ENCODE peak calls at places on chromosome 4, in six cellular contexts. U, E, I, G, F and Q are unnamed samples.

GRCh38 chr4:17690135-17690534 is 75.7 kb downstream of the MED28 start:
- DNase-seq in F (no peak), I (no peak), U (no peak), E (no peak), G (no peak), Q (no peak)

GRCh38 chr4:10611673-10612072 is 72.9 kb downstream of the CLNK start:
- DNase-seq in G (no peak), I (peak; percentile 65), F (peak; percentile 93), E (peak; percentile 60), U (no peak), Q (no peak)

GRCh38 chr4:176539785-176540175 is 220.0 kb downstream of the SPCS3 start:
- DNase-seq in U (no peak), G (no peak), I (no peak), E (no peak), F (peak; percentile 48), Q (no peak)

GRCh38 chr4:7021930-7022658 is 21.1 kb upstream of the TADA2B start:
- DNase-seq in F (peak; percentile 89), U (no peak), I (no peak), E (no peak), G (no peak), Q (no peak)

GRCh38 chr4:84814100-84814750 is 152.3 kb downstream of the WDFY3 start:
- DNase-seq in U (no peak), I (peak; percentile 60), E (no peak), G (no peak), F (peak; percentile 91), Q (no peak)

GRCh38 chr4:151667025-151667424 is 93.8 kb downstream of the GATB start:
- DNase-seq in G (no peak), I (no peak), U (no peak), F (no peak), E (peak; percentile 19), Q (no peak)

GRCh38 chr4:151296227-151296626 is 19.3 kb downstream of the PRSS48 start:
- DNase-seq in G (no peak), E (no peak), U (no peak), I (no peak), F (no peak), Q (no peak)

GRCh38 chr4:34220601-34221000 is 2023.7 kb downstream of the ARAP2 start:
- DNase-seq in I (no peak), F (no peak), U (no peak), E (no peak), G (no peak), Q (no peak)

GRCh38 chr4:140568507-140569306 is at the start of gene UCP1:
- DNase-seq in I (no peak), G (no peak), U (no peak), E (peak; percentile 85), F (peak; percentile 16), Q (no peak)

GRCh38 chr4:86894465-86894864 is 2.2 kb upstream of the C4orf36 start:
- DNase-seq in E (no peak), I (no peak), F (peak; percentile 36), G (no peak), U (no peak), Q (no peak)

GRCh38 chr4:3612934-3613333 is 80.7 kb upstream of the LRPAP1 start:
- DNase-seq in F (no peak), E (no peak), I (no peak), G (no peak), U (no peak), Q (no peak)

GRCh38 chr4:175758050-175758449 is 54.0 kb downstream of the GPM6A start:
- DNase-seq in E (no peak), I (no peak), U (no peak), F (no peak), G (no peak), Q (no peak)

GRCh38 chr4:84565951-84566350 is 17.0 kb upstream of the CDS1 start:
- DNase-seq in E (peak; percentile 62), U (no peak), F (no peak), I (no peak), G (no peak), Q (no peak)

GRCh38 chr4:108690738-108691137 is 40.3 kb downstream of the OSTC start:
- DNase-seq in I (no peak), U (no peak), G (no peak), E (no peak), F (no peak), Q (no peak)

GRCh38 chr4:24321151-24321550 is 263.2 kb downstream of the DHX15 start:
- DNase-seq in G (no peak), E (no peak), I (no peak), U (no peak), F (peak; percentile 91), Q (no peak)

GRCh38 chr4:48668254-48669017 is 111.6 kb downstream of the FRYL start:
- DNase-seq in G (no peak), U (no peak), E (no peak), F (no peak), I (no peak), Q (no peak)

GRCh38 chr4:114642173-114642780 is 43.7 kb downstream of the UGT8 start:
- DNase-seq in G (no peak), E (no peak), F (no peak), I (no peak), U (no peak), Q (no peak)

GRCh38 chr4:152920768-152921167 is 15.4 kb upstream of the FHDC1 start:
- DNase-seq in U (no peak), G (no peak), E (no peak), I (peak; percentile 40), F (no peak), Q (no peak)

GRCh38 chr4:28010543-28011235 is 1150.0 kb downstream of the STIM2 start:
- DNase-seq in F (no peak), G (no peak), I (no peak), E (no peak), U (no peak), Q (no peak)

GRCh38 chr4:119690871-119691270 is 62.3 kb upstream of the PDE5A start:
- DNase-seq in F (no peak), E (no peak), G (no peak), U (no peak), I (peak; percentile 4), Q (no peak)

GRCh38 chr4:128241425-128241913 is 46.1 kb downstream of the PGRMC2 start:
- DNase-seq in I (no peak), G (no peak), E (no peak), F (peak; percentile 93), U (no peak), Q (no peak)

GRCh38 chr4:169975837-169976796 is 50.1 kb downstream of the MFAP3L start:
- DNase-seq in I (no peak), E (no peak), F (no peak), U (no peak), G (no peak), Q (no peak)

GRCh38 chr4:166078956-166079355 is 205.9 kb downstream of the TLL1 start:
- DNase-seq in G (no peak), E (peak; percentile 46), F (peak; percentile 3), I (no peak), U (no peak), Q (no peak)

GRCh38 chr4:81352476-81352875 is 119.2 kb downstream of the RASGEF1B start:
- DNase-seq in I (no peak), G (no peak), E (no peak), F (peak; percentile 20), U (no peak), Q (no peak)

GRCh38 chr4:47160095-47160494 is 128.7 kb downstream of the GABRB1 start:
- DNase-seq in U (no peak), I (no peak), G (no peak), F (peak; percentile 26), E (no peak), Q (no peak)

GRCh38 chr4:119132306-119132705 is 3.3 kb upstream of the MYOZ2 start:
- DNase-seq in F (peak; percentile 27), U (no peak), I (no peak), E (no peak), G (no peak), Q (no peak)

GRCh38 chr4:5969777-5970176 is 48.5 kb downstream of the C4orf50 start:
- DNase-seq in E (peak; percentile 27), I (no peak), G (no peak), F (no peak), U (no peak), Q (no peak)

GRCh38 chr4:81459233-81459632 is 12.5 kb downstream of the RASGEF1B start:
- DNase-seq in U (no peak), G (no peak), E (no peak), F (no peak), I (no peak), Q (no peak)

GRCh38 chr4:1487106-1487505 is 80.9 kb upstream of the NKX1-1 start:
- DNase-seq in U (no peak), I (no peak), G (no peak), E (peak; percentile 20), F (no peak), Q (no peak)
- H3K27me3 ChIP-seq in U (no peaks in the 10 kb centered on the region), I (no peaks in the 10 kb centered on the region), G (peaks cover 25% of the 10 kb centered on the region), E (peaks cover 11% of the 10 kb centered on the region), F (no peaks in the 10 kb centered on the region), Q (no peaks in the 10 kb centered on the region)

GRCh38 chr4:8867624-8868320 is 3.9 kb downstream of the HMX1 start:
- DNase-seq in F (no peak), G (no peak), U (no peak), E (peak; percentile 77), I (no peak), Q (no peak)
- H3K27me3 ChIP-seq in F (peaks cover 39% of the 10 kb centered on the region), G (peaks cover 83% of the 10 kb centered on the region), U (peaks cover 12% of the 10 kb centered on the region), E (peaks cover 97% of the 10 kb centered on the region), I (no peaks in the 10 kb centered on the region), Q (peaks cover 32% of the 10 kb centered on the region)

GRCh38 chr4:1563768-1564485 is 120.2 kb downstream of the FAM53A start:
- DNase-seq in G (no peak), F (no peak), E (no peak), I (no peak), U (no peak), Q (no peak)

GRCh38 chr4:1561286-1561990 is 122.7 kb downstream of the FAM53A start:
- DNase-seq in E (no peak), G (no peak), U (no peak), I (no peak), F (no peak), Q (no peak)

GRCh38 chr4:1563241-1563640 is 120.9 kb downstream of the FAM53A start:
- DNase-seq in E (no peak), G (no peak), F (no peak), U (no peak), I (no peak), Q (no peak)

GRCh38 chr4:1562371-1562770 is 121.7 kb downstream of the FAM53A start:
- DNase-seq in U (no peak), E (no peak), F (no peak), I (no peak), G (no peak), Q (no peak)

GRCh38 chr4:1562771-1563170 is 121.3 kb downstream of the FAM53A start:
- DNase-seq in E (no peak), G (no peak), I (no peak), U (no peak), F (no peak), Q (no peak)
- H3K27me3 ChIP-seq in E (no peaks in the 10 kb centered on the region), G (peaks cover 90% of the 10 kb centered on the region), I (no peaks in the 10 kb centered on the region), U (no peaks in the 10 kb centered on the region), F (peaks cover 5% of the 10 kb centered on the region), Q (peaks cover 6% of the 10 kb centered on the region)

DNA sequence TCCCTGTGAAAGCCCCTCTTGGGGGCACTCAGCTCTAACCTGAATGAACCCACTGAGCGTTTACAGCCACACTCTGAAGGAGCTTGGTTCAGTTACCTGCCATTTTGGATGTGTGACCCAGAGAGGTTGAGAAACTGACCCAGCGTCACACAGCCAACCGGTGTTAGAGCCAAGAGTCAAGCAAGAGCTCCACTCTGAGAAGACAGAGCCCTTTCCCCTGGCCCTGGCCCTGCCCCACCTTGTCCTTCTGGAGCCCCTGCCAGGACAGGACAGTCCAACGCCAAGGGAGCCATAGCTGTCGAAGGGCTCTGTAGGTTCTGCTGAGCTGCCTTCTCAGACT is 20.0 kb upstream of the MSX1 start:
- DNase-seq in F (no peak), I (no peak), G (no peak), E (no peak), U (no peak), Q (no peak)
- H3K27me3 ChIP-seq in F (no peaks in the 10 kb centered on the region), I (no peaks in the 10 kb centered on the region), G (peaks cover 14% of the 10 kb centered on the region), E (peaks cover 18% of the 10 kb centered on the region), U (no peaks in the 10 kb centered on the region), Q (no peaks in the 10 kb centered on the region)